ENCODE peak calls at places on chromosomes 1 and 21, in seven cellular contexts. Y is aorta; L is adrenal gland; E is iPS DF 6.9; I is DND-41; Z is CD8-positive, alpha-beta T cell; F is gastrocnemius medialis. D is an unnamed sample.

GRCh38 chr1:64744492-64745180 is at the start of gene RAVER2:
- DNase-seq in Y (peak; percentile 84), L (peak; percentile 79), E (no peak), I (peak; percentile 65), Z (peak; percentile 27), F (peak; percentile 50), D (no peak)

GRCh38 chr1:147245129-147245528 is 2.6 kb downstream of the CHD1L start:
- DNase-seq in Y (no peak), L (no peak), E (no peak), I (no peak), Z (no peak), F (no peak), D (no peak)

GRCh38 chr1:94039514-94039870 is 81.5 kb downstream of the ABCA4 start:
- DNase-seq in Y (peak; percentile 71), L (peak; percentile 61), E (no peak), I (peak; percentile 73), Z (peak; percentile 29), F (peak; percentile 70), D (peak; percentile 55)

GRCh38 chr1:182527680-182528079 is 61.4 kb downstream of the RNASEL start:
- DNase-seq in Y (no peak), L (no peak), E (no peak), I (no peak), Z (no peak), F (no peak), D (no peak)

GRCh38 chr1:180046674-180047073 is 92.1 kb downstream of the CEP350 start:
- DNase-seq in Y (no peak), L (no peak), E (no peak), I (no peak), Z (no peak), F (no peak), D (no peak)

GRCh38 chr1:36384542-36385409 is 948 bp downstream of the STK40 start:
- DNase-seq in Y (peak; percentile 77), L (peak; percentile 64), E (no peak), I (peak; percentile 55), Z (peak; percentile 17), F (peak; percentile 79), D (no peak)

GRCh38 chr1:178869114-178869697 is 1.7 kb downstream of the ANGPTL1 start:
- DNase-seq in Y (no peak), L (no peak), E (no peak), I (no peak), Z (no peak), F (no peak), D (no peak)

GRCh38 chr1:31723828-31724359 is 20.1 kb upstream of the COL16A1 start:
- DNase-seq in Y (peak; percentile 76), L (peak; percentile 67), E (no peak), I (peak; percentile 80), Z (no peak), F (no peak), D (peak; percentile 85)

GRCh38 chr1:61083014-61083798 is 845 bp downstream of the NFIA start:
- DNase-seq in Y (no peak), L (no peak), E (no peak), I (no peak), Z (no peak), F (no peak), D (no peak)

GRCh38 chr1:113223040-113223439 is 150.0 kb downstream of the LRIG2 start:
- DNase-seq in Y (no peak), L (no peak), E (no peak), I (no peak), Z (no peak), F (no peak), D (no peak)

GRCh38 chr1:208967334-208967733 is 616.2 kb upstream of the CAMK1G start:
- DNase-seq in Y (no peak), L (no peak), E (no peak), I (no peak), Z (no peak), F (no peak), D (no peak)

GRCh38 chr1:43056981-43057391 is 98.3 kb upstream of the SLC2A1 start:
- DNase-seq in Y (no peak), L (no peak), E (no peak), I (no peak), Z (no peak), F (no peak), D (no peak)

GRCh38 chr21:27362249-27362648 is 395.4 kb upstream of the ADAMTS5 start:
- DNase-seq in Y (no peak), L (no peak), E (no peak), I (no peak), Z (no peak), F (no peak), D (no peak)

GRCh38 chr1:24898152-24898908 is 31.7 kb downstream of the RUNX3 start:
- DNase-seq in Y (peak; percentile 50), L (peak; percentile 31), E (peak; percentile 43), I (peak; percentile 31), Z (peak; percentile 35), F (no peak), D (no peak)

DNA sequence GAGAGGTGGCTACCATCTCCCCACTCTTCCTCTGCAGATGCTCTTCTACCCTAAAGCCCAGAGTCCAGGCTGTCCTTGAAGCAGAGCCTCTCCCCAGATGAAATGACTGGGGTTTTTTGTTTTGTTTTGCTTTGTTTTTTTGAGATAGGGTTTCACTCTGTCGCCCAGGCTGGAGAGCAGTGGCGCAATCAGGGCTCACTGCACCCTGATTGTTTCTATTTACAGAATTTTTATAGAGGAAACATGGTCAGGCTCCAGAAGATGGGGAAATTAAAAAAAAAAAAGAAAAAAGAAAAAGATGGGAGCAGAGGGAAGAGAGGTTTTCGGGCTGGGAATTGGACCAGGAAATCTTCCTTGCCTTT is 43.7 kb upstream of the ZNF281 start:
- DNase-seq in Y (no peak), L (no peak), E (no peak), I (no peak), Z (no peak), F (no peak), D (no peak)
- H3K4me3 ChIP-seq in Y (no peak overlapping the region), L (no peak overlapping the region), E (no peak overlapping the region), I (no peak overlapping the region), Z (no peak overlapping the region), F (no peak overlapping the region), D (no peak overlapping the region)

DNA sequence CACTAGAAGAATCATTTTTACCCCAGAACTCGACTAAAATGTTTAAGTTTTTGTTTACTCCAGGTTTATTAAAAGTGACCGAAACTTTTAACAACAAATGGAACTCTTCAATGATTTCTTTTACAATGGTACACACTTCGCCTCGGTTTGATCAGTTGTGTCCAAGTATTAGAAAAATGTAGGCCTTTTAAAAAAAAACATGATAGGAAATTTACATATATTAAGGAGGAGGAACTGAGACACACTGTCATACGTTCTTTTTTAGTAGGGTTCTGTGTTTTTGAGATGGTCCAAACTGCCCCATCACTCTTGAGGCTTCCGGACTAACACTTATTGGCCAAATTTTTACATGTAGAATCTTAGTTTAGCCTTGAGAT is 1.3 kb downstream of the PRDM2 start:
- DNase-seq in Y (no peak), L (no peak), E (no peak), I (no peak), Z (no peak), F (no peak), D (no peak)
- H3K4me3 ChIP-seq in Y (no peak overlapping the region), L (peak overlapping the region; percentile 96), E (no peak overlapping the region), I (no peak overlapping the region), Z (peak overlapping the region; percentile 62), F (peak overlapping the region; percentile 70), D (peak overlapping the region; percentile 89)

DNA sequence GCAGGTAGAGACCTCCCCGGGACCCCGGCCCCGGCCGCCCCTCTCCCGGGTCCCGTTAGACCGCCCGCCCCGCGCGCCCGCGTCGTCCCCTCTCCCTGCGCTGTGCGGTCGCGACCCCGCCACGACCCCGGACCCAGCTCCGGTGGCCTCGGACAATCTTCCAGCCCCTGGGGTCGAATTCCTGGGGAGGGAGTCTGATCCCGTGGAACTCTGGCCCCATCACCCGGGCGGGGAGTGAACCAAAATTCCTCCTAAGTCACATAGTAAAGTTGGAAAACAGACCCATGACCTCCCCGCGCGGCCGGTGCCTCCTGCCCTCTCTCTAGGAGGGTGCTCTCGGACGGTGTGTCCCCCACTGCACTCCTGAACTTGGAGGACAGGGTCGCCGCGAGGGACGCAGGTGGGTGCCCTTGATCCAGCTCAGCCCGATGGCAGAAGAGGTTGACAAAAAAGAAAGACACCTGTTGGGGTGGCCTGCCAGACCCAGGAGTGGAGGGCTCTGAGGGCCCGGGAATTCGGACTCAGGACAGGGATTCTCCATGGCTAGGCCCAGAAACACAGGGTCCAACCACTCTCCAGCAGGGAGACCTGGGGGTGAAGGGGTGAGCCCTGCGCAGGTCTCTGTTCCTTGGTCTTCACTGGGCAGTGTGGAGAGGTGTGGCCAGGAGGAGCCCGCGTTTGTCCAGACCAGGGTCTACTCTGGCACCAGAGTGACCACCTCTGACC is 451 bp downstream of the ADAMTSL4 start:
- DNase-seq in Y (no peak), L (no peak), E (no peak), I (no peak), Z (no peak), F (no peak), D (no peak)
- H3K4me3 ChIP-seq in Y (peak overlapping the region; percentile 27), L (peak overlapping the region; percentile 54), E (peak overlapping the region; percentile 53), I (no peak overlapping the region), Z (no peak overlapping the region), F (peak overlapping the region; percentile 76), D (peak overlapping the region; percentile 53)

GRCh38 chr1:47226121-47226977 is 5.7 kb downstream of the TAL1 start:
- DNase-seq in Y (no peak), L (no peak), E (no peak), I (no peak), Z (no peak), F (no peak), D (no peak)
- H3K4me3 ChIP-seq in Y (no peak overlapping the region), L (peak overlapping the region; percentile 54), E (no peak overlapping the region), I (no peak overlapping the region), Z (no peak overlapping the region), F (peak overlapping the region; percentile 42), D (no peak overlapping the region)

GRCh38 chr1:224328644-224329043 is 1.3 kb downstream of the NVL start:
- DNase-seq in Y (no peak), L (no peak), E (no peak), I (no peak), Z (no peak), F (no peak), D (no peak)
- H3K4me3 ChIP-seq in Y (no peak overlapping the region), L (peak overlapping the region; percentile 73), E (no peak overlapping the region), I (peak overlapping the region; percentile 89), Z (no peak overlapping the region), F (no peak overlapping the region), D (no peak overlapping the region)

GRCh38 chr1:87202922-87203655 is 125.6 kb upstream of the LMO4 start:
- DNase-seq in Y (no peak), L (no peak), E (no peak), I (peak; percentile 6), Z (no peak), F (no peak), D (no peak)
- H3K4me3 ChIP-seq in Y (peak overlapping the region; percentile 30), L (no peak overlapping the region), E (no peak overlapping the region), I (no peak overlapping the region), Z (no peak overlapping the region), F (no peak overlapping the region), D (no peak overlapping the region)

GRCh38 chr1:205229916-205230700 is 2.4 kb downstream of the TMCC2 start:
- DNase-seq in Y (no peak), L (no peak), E (no peak), I (no peak), Z (no peak), F (no peak), D (no peak)
- H3K4me3 ChIP-seq in Y (no peak overlapping the region), L (peak overlapping the region; percentile 83), E (no peak overlapping the region), I (no peak overlapping the region), Z (no peak overlapping the region), F (peak overlapping the region; percentile 49), D (no peak overlapping the region)

GRCh38 chr21:23817337-23817736 is 1789.9 kb downstream of the MRPL39 start:
- DNase-seq in Y (no peak), L (no peak), E (no peak), I (no peak), Z (no peak), F (no peak), D (no peak)
- H3K4me3 ChIP-seq in Y (no peak overlapping the region), L (no peak overlapping the region), E (no peak overlapping the region), I (no peak overlapping the region), Z (no peak overlapping the region), F (no peak overlapping the region), D (no peak overlapping the region)

D was measured in keratinocyte.